ENCODE peak calls at places on chromosomes 11 and 22, in four cellular contexts. D, F, R and O are unnamed samples.

GRCh38 chr11:58805065-58805464 is 39.4 kb downstream of the GLYATL2 start:
- DNase-seq in D (no peak), F (no peak), R (no peak), O (no peak)

GRCh38 chr11:78216021-78216420 is 27.3 kb downstream of the USP35 start:
- DNase-seq in F (no peak), R (no peak), D (no peak), O (no peak)

GRCh38 chr11:32500001-32500400 is 64.7 kb upstream of the WT1 start:
- DNase-seq in R (no peak), D (no peak), F (no peak), O (no peak)

GRCh38 chr22:36775589-36775965 is 342 bp downstream of the IFT27 start:
- DNase-seq in F (no peak), R (no peak), D (no peak), O (peak)

GRCh38 chr11:128324531-128325141 is 262.7 kb downstream of the ETS1 start:
- DNase-seq in R (no peak), F (no peak), D (no peak), O (no peak)

GRCh38 chr22:23067691-23068090 is 2.6 kb upstream of the GNAZ start:
- DNase-seq in D (no peak), F (peak), R (no peak), O (no peak)

GRCh38 chr11:5767056-5767455 is 13.0 kb downstream of the OR52N4 start:
- DNase-seq in R (no peak), F (no peak), D (no peak), O (no peak)

GRCh38 chr11:94767701-94768601 is at the start of gene AMOTL1:
- DNase-seq in F (peak), D (peak), R (no peak), O (peak)

GRCh38 chr11:77101043-77101537 is 1.6 kb upstream of the OMP start:
- DNase-seq in D (peak), R (no peak), F (peak), O (peak)

GRCh38 chr11:66112041-66112491 is 42.0 kb downstream of the PACS1 start:
- DNase-seq in D (no peak), F (no peak), R (no peak), O (no peak)

DNA sequence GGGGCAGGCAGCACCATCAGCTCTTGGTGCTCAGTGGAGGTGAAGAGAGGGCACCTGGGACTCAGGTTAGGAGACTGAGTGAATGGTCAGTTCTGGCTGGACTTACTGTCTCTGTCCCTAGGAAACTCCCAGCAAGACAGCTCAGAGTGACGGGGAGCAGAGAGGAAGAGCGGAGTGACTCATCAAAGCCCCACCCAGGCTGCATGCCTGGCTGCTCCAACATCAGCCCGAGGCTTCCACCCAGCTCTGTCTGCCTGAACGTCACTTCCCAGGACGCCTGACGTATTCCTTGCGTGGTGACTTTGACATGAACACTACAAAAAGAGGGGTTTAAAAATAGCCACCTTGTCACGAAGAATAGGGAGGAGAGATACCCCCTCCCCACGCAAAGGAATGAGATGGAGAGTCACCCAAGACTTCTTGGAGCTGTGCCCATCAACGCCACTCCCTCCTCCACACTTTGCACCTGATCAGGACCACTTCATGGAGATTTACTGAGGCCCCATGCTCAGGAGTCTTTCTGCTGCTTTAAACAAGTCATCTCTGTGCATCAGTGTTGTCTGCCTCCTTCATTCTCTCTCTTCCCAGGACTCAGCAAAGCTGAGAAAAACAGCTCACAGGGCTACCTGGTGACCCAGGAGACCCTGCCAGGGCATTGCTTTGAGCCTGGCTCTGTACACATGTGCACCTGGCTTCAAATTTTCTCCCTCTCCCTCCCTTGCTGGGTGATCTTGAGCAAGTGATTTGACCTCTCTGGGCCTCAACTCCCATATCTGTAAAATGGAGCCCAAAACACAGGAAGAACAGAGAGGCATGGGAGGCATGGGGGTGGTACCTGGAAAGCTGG is 83.1 kb downstream of the MN1 start:
- DNase-seq in F (peak), R (no peak), D (no peak), O (no peak)
- TF ChIP-seq SPI1 in F (peak), R (no peak), D (no peak), O (no peak)

DNA sequence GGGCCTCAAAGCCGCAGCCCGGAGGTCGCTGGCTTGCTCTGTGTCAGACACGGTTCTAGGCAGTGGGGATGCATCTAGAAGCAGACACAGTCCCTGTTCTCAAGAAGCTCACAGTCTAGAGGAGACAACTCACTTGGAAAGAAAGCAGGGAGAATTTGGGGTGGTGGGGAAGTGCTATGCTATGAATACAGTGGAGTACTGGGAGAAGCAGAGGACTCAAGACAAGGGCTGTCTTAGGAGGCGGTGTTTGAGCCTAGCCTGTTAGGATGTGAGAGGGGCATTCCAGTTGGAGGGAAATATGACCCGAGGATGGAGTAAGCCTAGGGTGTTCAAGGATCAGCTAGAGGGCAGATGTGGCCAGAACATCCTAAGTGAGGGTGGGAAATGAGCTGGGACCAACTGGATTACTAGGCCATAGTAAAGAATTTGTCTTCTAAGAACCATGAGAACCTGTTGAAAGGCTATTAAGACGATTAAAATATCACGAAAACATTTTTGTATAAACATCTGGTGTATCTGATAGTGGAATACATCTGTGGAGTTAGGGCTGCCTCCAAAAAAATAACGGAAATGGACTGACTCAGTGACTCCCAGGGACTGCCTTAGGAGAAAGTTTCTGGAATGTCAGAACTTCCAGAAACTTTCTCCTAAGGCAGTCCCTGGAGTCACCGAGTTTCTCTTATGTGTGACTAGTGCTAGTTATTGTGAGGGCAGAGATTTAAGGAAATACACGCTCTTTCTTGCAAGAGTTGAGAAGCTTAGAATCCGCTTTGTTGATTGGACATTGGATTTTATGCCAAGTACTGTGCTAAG is 1.1 kb upstream of the PITPNB start:
- DNase-seq in R (no peak), D (no peak), F (no peak), O (no peak)
- TF ChIP-seq SPI1 in R (no peak), D (peak), F (no peak), O (peak)

DNA sequence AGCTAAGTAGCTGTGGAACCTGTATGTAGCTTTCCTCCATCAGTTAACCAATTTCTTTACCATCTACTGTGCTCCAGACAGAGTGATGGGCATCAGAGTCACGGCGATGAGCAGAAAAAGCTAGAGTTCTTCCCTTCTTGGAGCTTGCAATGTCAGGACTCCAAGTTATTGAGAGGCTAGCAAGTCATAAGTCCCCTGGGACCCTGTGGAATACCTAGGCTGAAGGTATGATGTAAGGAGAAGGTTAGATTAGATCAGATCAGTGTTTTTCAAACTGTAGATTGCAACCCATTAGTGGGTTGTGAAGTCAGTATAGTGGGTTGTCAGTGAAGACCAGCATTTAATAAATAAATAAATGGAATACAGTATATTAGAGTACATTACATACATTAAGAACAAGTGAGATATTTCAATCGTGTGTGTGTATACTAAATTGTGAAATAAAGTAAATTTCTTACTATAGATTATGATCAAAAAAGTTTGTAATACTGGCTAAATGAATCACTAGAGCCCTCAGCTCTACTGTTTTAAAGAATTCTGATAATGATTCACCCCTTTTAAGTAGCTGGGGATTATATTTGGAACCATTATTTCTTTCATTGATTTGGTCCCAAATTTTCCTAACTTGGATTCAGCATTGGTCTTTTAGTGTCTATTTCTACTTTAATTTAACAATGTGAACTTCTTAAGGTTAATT is 52.3 kb downstream of the RASSF10 start:
- DNase-seq in F (no peak), R (no peak), D (no peak), O (no peak)
- TF ChIP-seq SPI1 in F (no peak), R (no peak), D (no peak), O (no peak)

GRCh38 chr22:50461536-50461935 is 13.3 kb downstream of the SBF1 start:
- DNase-seq in F (no peak), R (no peak), D (no peak), O (no peak)

GRCh38 chr22:50460942-50461341 is 13.9 kb downstream of the SBF1 start:
- DNase-seq in D (no peak), F (no peak), R (no peak), O (no peak)

GRCh38 chr22:50461979-50462540 is 12.8 kb downstream of the SBF1 start:
- DNase-seq in R (no peak), D (no peak), F (no peak), O (no peak)

GRCh38 chr22:50459016-50459415 is 15.8 kb downstream of the SBF1 start:
- DNase-seq in F (no peak), R (no peak), D (no peak), O (no peak)

GRCh38 chr22:50459443-50460140 is 15.2 kb downstream of the SBF1 start:
- DNase-seq in R (no peak), F (no peak), D (no peak), O (no peak)
- TF ChIP-seq SPI1 in R (no peak), F (no peak), D (no peak), O (no peak)

DNA sequence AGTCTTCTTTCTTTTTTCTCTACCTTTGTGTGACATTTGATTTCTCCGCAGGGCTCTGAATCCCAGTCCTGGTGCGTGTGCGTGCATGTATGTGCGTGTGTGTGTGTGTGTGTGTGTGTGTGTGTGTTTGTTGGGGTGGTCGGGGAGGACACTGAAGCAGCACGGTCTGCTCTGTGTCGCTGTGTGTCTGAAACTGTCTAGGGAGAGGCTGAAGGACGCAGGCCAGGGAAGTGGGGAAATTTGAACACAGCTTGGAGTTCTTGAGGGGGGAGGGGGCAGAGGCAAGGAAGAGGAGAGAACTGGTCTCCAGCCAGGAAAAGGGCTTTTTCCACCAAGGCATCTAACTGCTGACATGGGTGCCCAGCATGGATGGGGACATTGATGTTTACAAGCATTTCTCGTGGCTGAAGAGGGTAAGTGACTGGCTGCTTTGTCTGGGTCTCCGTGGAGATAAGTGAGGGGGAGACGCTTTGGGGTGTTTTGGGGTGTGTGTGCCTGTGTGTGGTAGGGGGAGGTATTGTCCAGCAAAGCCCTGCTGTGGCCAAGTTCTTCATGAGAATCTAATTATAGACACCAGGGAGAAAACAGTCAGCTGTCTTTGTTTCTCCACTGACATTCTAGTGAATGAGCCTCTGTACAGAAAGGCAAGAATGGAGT is 63.6 kb downstream of the PPFIBP2 start:
- DNase-seq in D (no peak), F (no peak), R (no peak), O (no peak)
- TF ChIP-seq SPI1 in D (no peak), F (no peak), R (no peak), O (no peak)

GRCh38 chr11:113147249-113147648 is 167.1 kb upstream of the TTC12 start:
- DNase-seq in F (no peak), R (no peak), D (no peak), O (no peak)
- TF ChIP-seq SPI1 in F (no peak), R (no peak), D (no peak), O (no peak)